ENCODE peak calls at places on chromosomes 13 and 19, in seven cellular contexts. N is uterus, F is colonic mucosa, K is heart right ventricle, M is cardiac muscle cell, Z is ovary, O is gastrocnemius medialis. H is an unnamed sample. For H3K36me3 and H3K9me3, the result is how much of the 10 kb centered on the place peaks cover.

GRCh38 chr13:97005631-97006262 is 11.5 kb upstream of the OXGR1 start:
- DNase-seq in M (no peak), N (no peak), K (no peak), F (no peak), O (no peak), Z (no peak), H (no peak)

GRCh38 chr19:18523841-18524240 is 2.0 kb upstream of the ELL start:
- DNase-seq in N (no peak), F (no peak), K (no peak), M (no peak), O (no peak), Z (no peak), H (no peak)

GRCh38 chr13:111950697-111951096 is 116.3 kb upstream of the SOX1 start:
- DNase-seq in O (no peak), K (no peak), M (no peak), Z (no peak), N (no peak), F (no peak), H (no peak)

GRCh38 chr13:98674968-98675528 is 77.4 kb downstream of the SLC15A1 start:
- DNase-seq in M (no peak), F (no peak), K (no peak), O (no peak), Z (no peak), N (no peak), H (no peak)

GRCh38 chr13:106507560-106508274 is 27.7 kb downstream of the EFNB2 start:
- DNase-seq in F (no peak), N (peak), K (no peak), M (no peak), Z (no peak), O (no peak), H (no peak)

GRCh38 chr19:2415973-2416319 is 11.4 kb downstream of the TIMM13 start:
- DNase-seq in F (no peak), Z (no peak), M (no peak), K (no peak), O (no peak), N (no peak), H (no peak)

GRCh38 chr13:102569488-102569887 is 27.3 kb upstream of the TPP2 start:
- DNase-seq in O (no peak), N (no peak), F (no peak), Z (no peak), M (no peak), K (no peak), H (no peak)

GRCh38 chr19:3320354-3320670 is 46.1 kb upstream of the NFIC start:
- DNase-seq in F (no peak), M (no peak), K (no peak), O (no peak), Z (no peak), N (no peak), H (no peak)

GRCh38 chr13:100439247-100439955 is 149.2 kb downstream of the GGACT start:
- DNase-seq in M (no peak), F (no peak), Z (no peak), N (no peak), K (no peak), O (no peak), H (no peak)

GRCh38 chr19:1567116-1567847 is 843 bp downstream of the MEX3D start:
- DNase-seq in O (no peak), Z (peak), K (peak), F (peak), M (no peak), N (peak), H (no peak)

GRCh38 chr19:33134571-33135041 is 2.7 kb downstream of the WDR88 start:
- DNase-seq in O (no peak), K (no peak), M (no peak), N (no peak), F (no peak), Z (no peak), H (no peak)

GRCh38 chr19:18851673-18852325 is 20.0 kb downstream of the UPF1 start:
- DNase-seq in K (no peak), N (no peak), M (no peak), F (no peak), O (no peak), Z (no peak), H (no peak)

GRCh38 chr13:107266657-107267056 is 698.7 kb upstream of the ARGLU1 start:
- DNase-seq in N (no peak), Z (no peak), K (no peak), F (no peak), M (no peak), O (no peak), H (no peak)

GRCh38 chr13:98155475-98156111 is 12.7 kb downstream of the FARP1 start:
- DNase-seq in K (no peak), Z (no peak), F (no peak), O (no peak), N (no peak), M (no peak), H (no peak)

GRCh38 chr13:30829145-30829544 is 76.9 kb upstream of the MEDAG start:
- DNase-seq in M (no peak), F (no peak), O (no peak), N (no peak), Z (no peak), K (no peak), H (no peak)

GRCh38 chr19:28399187-28399586 is 813.8 kb downstream of the UQCRFS1 start:
- DNase-seq in F (no peak), M (no peak), N (no peak), O (no peak), Z (no peak), K (no peak), H (no peak)

GRCh38 chr13:31045621-31046081 is 113.2 kb downstream of the TEX26 start:
- DNase-seq in F (peak), N (peak), O (no peak), Z (peak), K (no peak), M (no peak), H (no peak)

GRCh38 chr13:46386996-46387851 is at the start of gene RUBCNL:
- DNase-seq in F (peak), Z (no peak), O (no peak), N (peak), K (peak), M (peak), H (peak)

GRCh38 chr13:43124495-43124894 is 101.1 kb downstream of the DNAJC15 start:
- DNase-seq in K (no peak), N (no peak), M (no peak), Z (no peak), F (no peak), O (no peak), H (no peak)

GRCh38 chr13:80217614-80218456 is 123.1 kb downstream of the SPRY2 start:
- DNase-seq in Z (no peak), O (no peak), M (no peak), F (no peak), K (no peak), N (no peak), H (no peak)

GRCh38 chr19:49767380-49767779 is 579 bp downstream of the AP2A1 start:
- DNase-seq in O (no peak), M (peak), K (no peak), N (no peak), Z (no peak), F (no peak), H (no peak)

GRCh38 chr13:33872005-33872351 is 54.0 kb downstream of the RFC3 start:
- DNase-seq in Z (no peak), M (no peak), N (no peak), O (no peak), F (no peak), K (no peak), H (no peak)

GRCh38 chr19:16831531-16831930 is 2.3 kb downstream of the SIN3B start:
- DNase-seq in K (no peak), F (no peak), Z (no peak), O (no peak), M (no peak), N (no peak), H (no peak)

GRCh38 chr19:16836115-16836905 is 7.1 kb downstream of the SIN3B start:
- DNase-seq in M (no peak), N (peak), Z (no peak), O (no peak), K (no peak), F (no peak), H (peak)

GRCh38 chr19:16836906-16837362 is 7.7 kb downstream of the SIN3B start:
- DNase-seq in K (no peak), F (no peak), N (no peak), O (no peak), M (no peak), Z (no peak), H (no peak)

GRCh38 chr19:16830679-16831078 is 1.5 kb downstream of the SIN3B start:
- DNase-seq in N (no peak), F (no peak), M (no peak), K (no peak), O (no peak), Z (no peak), H (no peak)

GRCh38 chr19:16834747-16835146 is 5.5 kb downstream of the SIN3B start:
- DNase-seq in O (no peak), N (no peak), F (no peak), M (no peak), K (no peak), Z (no peak), H (no peak)
- H3K36me3 ChIP-seq in O (half or more), N (under half), F (under half), M (under half), K (under half), Z (under half), H (half or more)

GRCh38 chr19:51946602-51947001 is 19.3 kb downstream of the ZNF613 start:
- DNase-seq in F (no peak), M (no peak), N (no peak), O (no peak), K (no peak), Z (no peak), H (no peak)

GRCh38 chr19:51944798-51945552 is 17.7 kb downstream of the ZNF613 start:
- DNase-seq in O (no peak), N (no peak), K (no peak), F (no peak), Z (no peak), M (no peak), H (no peak)

DNA sequence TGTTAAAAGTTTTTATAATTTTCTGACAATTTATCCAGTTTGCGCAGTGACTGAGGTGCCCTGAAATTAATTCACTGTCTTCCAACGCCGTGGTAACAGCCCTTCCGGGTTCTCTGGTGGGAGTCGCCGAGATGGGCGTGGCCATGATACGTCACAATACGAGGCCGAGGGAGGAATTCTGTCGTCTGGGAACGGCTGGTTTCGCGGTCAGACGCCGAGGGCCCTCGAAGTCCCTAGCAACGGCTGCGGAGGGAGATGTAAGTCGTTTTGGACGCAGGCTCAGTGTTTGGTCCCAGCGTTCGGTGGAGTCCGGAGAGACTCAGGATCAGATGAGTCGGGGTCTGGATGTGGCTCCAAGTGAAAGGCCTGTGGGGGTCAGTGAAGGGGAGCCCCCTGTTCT is 21.7 kb downstream of the ZNF613 start:
- DNase-seq in N (no peak), M (no peak), O (no peak), K (peak), F (no peak), Z (peak), H (peak)
- H3K9me3 ChIP-seq in N (under half), M (under half), O (under half), K (under half), F (under half), Z (under half), H (under half)

GRCh38 chr19:48444933-48445194 is 919 bp upstream of the GRWD1 start:
- DNase-seq in M (no peak), N (no peak), Z (no peak), O (no peak), K (no peak), F (no peak), H (no peak)

GRCh38 chr19:48444129-48444932 is 1.5 kb upstream of the GRWD1 start:
- DNase-seq in N (peak), M (no peak), K (no peak), Z (no peak), O (no peak), F (no peak), H (no peak)

GRCh38 chr19:48445256-48445605 is 552 bp upstream of the GRWD1 start:
- DNase-seq in K (no peak), N (no peak), M (peak), O (no peak), Z (no peak), F (no peak), H (peak)

GRCh38 chr19:48446579-48446978 is 796 bp downstream of the GRWD1 start:
- DNase-seq in Z (no peak), M (no peak), F (no peak), O (no peak), K (no peak), N (no peak), H (no peak)

DNA sequence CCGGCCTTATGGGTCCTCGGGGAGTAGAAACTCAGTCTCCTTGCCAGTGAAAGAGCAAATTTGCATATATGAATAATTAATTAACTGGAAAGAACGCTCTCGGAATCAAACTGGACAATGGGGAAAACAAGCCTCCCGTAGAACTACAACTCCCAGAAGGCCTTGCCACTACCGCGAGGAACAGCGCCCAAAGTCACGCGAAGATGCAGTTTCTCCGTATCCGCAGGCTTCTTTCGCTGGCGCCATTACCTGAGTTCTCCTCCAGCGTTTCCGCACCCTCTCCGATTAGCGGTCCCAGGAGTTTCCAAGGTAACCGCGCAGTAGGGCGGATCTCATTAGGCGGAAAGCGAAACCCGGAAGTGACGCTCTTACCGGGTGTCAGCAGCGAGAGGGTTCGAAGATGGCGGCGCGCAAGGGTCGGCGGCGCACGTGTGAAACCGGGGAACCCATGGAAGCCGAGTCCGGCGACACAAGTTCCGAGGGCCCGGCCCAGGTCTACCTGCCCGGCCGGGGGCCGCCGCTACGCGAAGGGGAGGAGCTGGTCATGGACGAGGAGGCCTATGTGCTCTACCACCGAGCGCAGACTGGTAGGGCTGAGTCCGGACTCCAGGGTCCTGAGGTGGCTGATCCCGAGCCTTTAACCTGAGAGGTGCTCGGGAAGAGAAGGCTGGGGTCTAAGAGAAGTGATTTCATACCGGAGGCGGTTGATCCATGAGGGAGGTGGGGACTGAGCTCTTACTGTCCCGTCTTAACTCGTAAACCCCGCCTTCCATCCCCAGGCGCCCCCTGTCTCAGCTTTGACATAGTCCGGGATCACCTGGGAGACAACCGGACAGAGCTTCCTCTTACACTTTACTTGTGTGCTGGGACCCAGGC is at the start of gene GRWD1:
- DNase-seq in M (peak), N (peak), O (peak), Z (peak), K (peak), F (peak), H (peak)
- TF ChIP-seq CTCF in M (peak), N (no peak), O (no peak), Z (no peak), K (no peak), F (no peak), H (peak)

GRCh38 chr19:4358709-4359626 is 15.6 kb downstream of the MPND start:
- DNase-seq in Z (no peak), O (no peak), M (no peak), F (no peak), K (no peak), N (no peak), H (no peak)
- H3K36me3 ChIP-seq in Z (under half), O (under half), M (under half), F (under half), K (under half), N (under half), H (half or more)

GRCh38 chr13:19157461-19157860 is 24.2 kb downstream of the TUBA3C start:
- DNase-seq in K (no peak), M (no peak), O (no peak), Z (no peak), N (no peak), F (no peak), H (no peak)
- H3K9me3 ChIP-seq in K (under half), M (under half), O (under half), Z (under half), N (under half), F (under half), H (under half)

GRCh38 chr13:48873598-48873997 is 102.1 kb upstream of the FNDC3A start:
- DNase-seq in M (peak), Z (no peak), N (no peak), K (no peak), O (no peak), F (no peak), H (peak)
- TF ChIP-seq CTCF in M (no peak), Z (no peak), N (no peak), K (no peak), O (no peak), F (no peak), H (no peak)

H was measured in WERI-Rb-1.